ENCODE peak calls at places on chromosomes 3 and 15, in ten cellular contexts. Q is GM12864, Z is fibroblast of pulmonary artery, V is Panc1, R is H9, L is AG09319, G is psoas muscle, T is stomach, S is BE2C, J is osteoblast. D is an unnamed sample.

GRCh38 chr15:42549052-42549491 is 434 bp downstream of the HAUS2 start:
- DNase-seq in Q (peak; percentile 8), Z (peak; percentile 35), V (no peak), R (no peak), L (no peak), G (no peak), T (no peak), S (peak; percentile 39), J (peak; percentile 76), D (peak; percentile 36)

GRCh38 chr3:140898340-140899180 is 43.1 kb upstream of the SLC25A36 start:
- DNase-seq in Q (no peak), Z (peak; percentile 82), V (peak; percentile 28), R (no peak), L (peak; percentile 62), G (no peak), T (no peak), S (peak; percentile 19), J (peak; percentile 77), D (peak; percentile 38)

GRCh38 chr3:79810529-79810928 is 42.7 kb upstream of the ROBO1 start:
- DNase-seq in Q (no peak), Z (no peak), V (no peak), R (no peak), L (no peak), G (no peak), T (no peak), S (no peak), J (no peak), D (no peak)

GRCh38 chr3:141457624-141458236 is 29.1 kb upstream of the RASA2 start:
- DNase-seq in Q (no peak), Z (no peak), V (no peak), R (no peak), L (no peak), G (no peak), T (no peak), S (no peak), J (peak; percentile 77), D (no peak)

GRCh38 chr3:69941439-69942176 is 57.9 kb upstream of the SAMMSON start:
- DNase-seq in Q (no peak), Z (no peak), V (no peak), R (no peak), L (peak; percentile 45), G (no peak), T (no peak), S (no peak), J (no peak), D (no peak)

GRCh38 chr3:28294667-28295413 is 53.4 kb downstream of the CMC1 start:
- DNase-seq in Q (no peak), Z (no peak), V (no peak), R (no peak), L (no peak), G (no peak), T (no peak), S (no peak), J (no peak), D (no peak)

GRCh38 chr15:99369250-99369649 is 118.0 kb downstream of the LRRC28 start:
- DNase-seq in Q (no peak), Z (no peak), V (no peak), R (no peak), L (no peak), G (no peak), T (no peak), S (no peak), J (no peak), D (no peak)

GRCh38 chr3:71341721-71342120 is 241.8 kb downstream of the FOXP1 start:
- DNase-seq in Q (no peak), Z (peak; percentile 83), V (no peak), R (no peak), L (peak; percentile 23), G (no peak), T (no peak), S (no peak), J (peak; percentile 73), D (no peak)

GRCh38 chr3:153756816-153757215 is 364.4 kb upstream of the ARHGEF26 start:
- DNase-seq in Q (no peak), Z (peak; percentile 34), V (no peak), R (no peak), L (no peak), G (no peak), T (no peak), S (no peak), J (peak; percentile 61), D (no peak)

GRCh38 chr3:139295040-139295439 is 48.8 kb upstream of the MRPS22 start:
- DNase-seq in Q (no peak), Z (no peak), V (no peak), R (no peak), L (no peak), G (no peak), T (no peak), S (no peak), J (no peak), D (no peak)

GRCh38 chr3:8840556-8840955 is 71.1 kb upstream of the OXTR start:
- DNase-seq in Q (no peak), Z (peak; percentile 70), V (no peak), R (no peak), L (no peak), G (no peak), T (no peak), S (no peak), J (no peak), D (no peak)

GRCh38 chr15:59232476-59232875 is 25.8 kb downstream of the LDHAL6B start:
- DNase-seq in Q (no peak), Z (peak; percentile 81), V (peak; percentile 10), R (no peak), L (peak; percentile 25), G (no peak), T (no peak), S (no peak), J (peak; percentile 95), D (no peak)

GRCh38 chr3:125194849-125195601 is 17.5 kb downstream of the SLC12A8 start:
- DNase-seq in Q (no peak), Z (peak; percentile 36), V (no peak), R (no peak), L (peak; percentile 83), G (no peak), T (no peak), S (no peak), J (peak; percentile 85), D (no peak)

GRCh38 chr3:4492240-4493007 is 724 bp upstream of the ITPR1 start:
- DNase-seq in Q (no peak), Z (peak; percentile 87), V (no peak), R (peak; percentile 67), L (no peak), G (peak; percentile 49), T (peak; percentile 62), S (peak; percentile 57), J (peak; percentile 82), D (no peak)

GRCh38 chr3:194500198-194500597 is 13.4 kb upstream of the ATP13A3 start:
- DNase-seq in Q (no peak), Z (no peak), V (no peak), R (no peak), L (no peak), G (no peak), T (no peak), S (no peak), J (no peak), D (no peak)

GRCh38 chr15:34994925-34995324 is 6.8 kb upstream of the ZNF770 start:
- DNase-seq in Q (no peak), Z (no peak), V (no peak), R (no peak), L (no peak), G (no peak), T (no peak), S (no peak), J (no peak), D (no peak)

GRCh38 chr15:34987982-34988873 is at the start of gene ZNF770:
- DNase-seq in Q (no peak), Z (peak; percentile 80), V (no peak), R (peak; percentile 81), L (peak; percentile 54), G (peak; percentile 80), T (peak; percentile 83), S (peak; percentile 80), J (peak; percentile 94), D (peak; percentile 86)

GRCh38 chr15:34993413-34993812 is 5.3 kb upstream of the ZNF770 start:
- DNase-seq in Q (no peak), Z (no peak), V (no peak), R (no peak), L (no peak), G (no peak), T (no peak), S (no peak), J (peak; percentile 79), D (no peak)

GRCh38 chr15:34993877-34994276 is 5.8 kb upstream of the ZNF770 start:
- DNase-seq in Q (peak; percentile 95), Z (no peak), V (no peak), R (no peak), L (no peak), G (no peak), T (no peak), S (no peak), J (no peak), D (peak; percentile 76)
- TF ChIP-seq CTCF in Q (no peak), Z (no peak), V (no peak), R (no peak), L (no peak), G (no peak), T (no peak), S (no peak), J (no peak), D (no peak)

DNA sequence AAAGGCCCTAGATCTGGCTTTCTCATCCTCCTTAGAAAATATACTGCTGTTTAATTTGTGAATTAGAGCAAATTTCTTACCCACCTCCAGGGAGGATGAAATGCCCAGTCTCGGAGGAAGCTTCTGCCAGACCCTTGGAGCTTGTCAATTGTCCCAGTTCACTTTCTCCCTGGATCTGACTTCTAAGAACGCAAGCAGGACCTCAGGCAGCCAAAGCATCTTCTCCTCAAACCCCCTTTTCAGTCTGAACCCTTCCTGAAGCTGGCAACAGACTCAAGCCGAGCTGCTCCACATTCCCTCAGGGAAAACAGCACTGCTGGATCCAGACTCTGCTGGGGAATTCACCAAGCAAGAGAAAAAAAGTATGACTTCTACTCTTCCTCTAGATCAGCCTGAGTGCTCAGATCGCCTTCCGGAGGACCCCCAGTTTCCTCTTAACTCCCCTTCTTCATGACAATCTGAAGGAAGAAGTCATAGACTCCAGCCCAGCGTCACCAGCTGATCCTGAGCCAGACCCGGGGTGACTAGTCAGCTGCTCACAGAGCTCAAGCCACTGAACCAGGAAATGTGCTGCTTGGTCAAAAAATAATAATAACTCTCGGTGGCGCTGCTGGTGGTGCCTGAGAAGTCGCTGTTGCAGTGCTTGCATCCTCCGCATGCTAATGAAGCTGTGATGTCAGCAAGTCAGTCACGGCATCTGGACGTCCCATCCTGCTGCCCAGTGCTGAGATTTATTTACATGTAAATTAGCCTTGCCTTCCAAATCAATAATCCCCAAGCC is at the start of gene PRICKLE2:
- DNase-seq in Q (peak; percentile 75), Z (peak; percentile 93), V (no peak), R (peak; percentile 88), L (peak; percentile 81), G (peak; percentile 77), T (peak; percentile 67), S (peak; percentile 61), J (peak; percentile 58), D (peak; percentile 46)
- TF ChIP-seq CTCF in Q (peak; percentile 36), Z (peak; percentile 34), V (no peak), R (peak; percentile 19), L (peak; percentile 28), G (peak; percentile 6), T (no peak), S (peak; percentile 14), J (peak; percentile 43), D (no peak)

GRCh38 chr15:91863621-91864255 is 10.2 kb downstream of the SLCO3A1 start:
- DNase-seq in Q (no peak), Z (no peak), V (no peak), R (no peak), L (no peak), G (no peak), T (no peak), S (no peak), J (no peak), D (no peak)
- TF ChIP-seq CTCF in Q (no peak), Z (no peak), V (no peak), R (no peak), L (no peak), G (no peak), T (no peak), S (no peak), J (no peak), D (no peak)

GRCh38 chr3:133930341-133930933 is 34.8 kb upstream of the RAB6B start:
- DNase-seq in Q (no peak), Z (peak; percentile 91), V (peak; percentile 25), R (no peak), L (peak; percentile 47), G (no peak), T (no peak), S (peak; percentile 51), J (peak; percentile 94), D (no peak)
- TF ChIP-seq CTCF in Q (peak; percentile 55), Z (peak; percentile 79), V (peak; percentile 82), R (peak; percentile 88), L (peak; percentile 82), G (peak; percentile 59), T (no peak), S (peak; percentile 84), J (peak; percentile 81), D (peak; percentile 56)

D was measured in GM10248.